ENCODE peak calls at places on chromosome 16, in ten cellular contexts. T, P, D, L, Z, H, S, A, Y and N are unnamed samples.

GRCh38 chr16:88856122-88856827 is 472 bp downstream of the GALNS start:
- DNase-seq in T (no peak), P (no peak), D (no peak), L (peak), Z (no peak), H (no peak), S (no peak), A (no peak), Y (no peak), N (peak)

GRCh38 chr16:24270721-24271120 is 14.6 kb downstream of the CACNG3 start:
- DNase-seq in T (no peak), P (no peak), D (no peak), L (no peak), Z (no peak), H (no peak), S (no peak), A (no peak), Y (no peak), N (peak)

GRCh38 chr16:56915311-56916105 is 16.4 kb upstream of the HERPUD1 start:
- DNase-seq in T (no peak), P (no peak), D (no peak), L (no peak), Z (no peak), H (no peak), S (no peak), A (no peak), Y (no peak), N (no peak)

GRCh38 chr16:86919531-86920305 is 341.4 kb downstream of the FOXL1 start:
- DNase-seq in T (no peak), P (no peak), D (no peak), L (no peak), Z (no peak), H (no peak), S (no peak), A (no peak), Y (no peak), N (no peak)

GRCh38 chr16:85894266-85894665 is 4.7 kb upstream of the IRF8 start:
- DNase-seq in T (no peak), P (no peak), D (no peak), L (no peak), Z (no peak), H (no peak), S (no peak), A (peak), Y (no peak), N (peak)

GRCh38 chr16:4869147-4869790 is 22.0 kb downstream of the UBN1 start:
- DNase-seq in T (no peak), P (no peak), D (no peak), L (no peak), Z (no peak), H (no peak), S (peak), A (no peak), Y (no peak), N (no peak)

GRCh38 chr16:81921415-81921814 is 89.9 kb downstream of the SDR42E1 start:
- DNase-seq in T (no peak), P (no peak), D (no peak), L (no peak), Z (no peak), H (no peak), S (no peak), A (no peak), Y (no peak), N (no peak)

GRCh38 chr16:29663020-29663828 is at the start of gene SPN:
- DNase-seq in T (no peak), P (peak), D (no peak), L (peak), Z (no peak), H (no peak), S (no peak), A (no peak), Y (no peak), N (no peak)

GRCh38 chr16:11697319-11697718 is 29.1 kb downstream of the SNN start:
- DNase-seq in T (no peak), P (no peak), D (no peak), L (no peak), Z (no peak), H (no peak), S (no peak), A (no peak), Y (no peak), N (no peak)

GRCh38 chr16:1832831-1833454 is 5.9 kb downstream of the FAHD1 start:
- DNase-seq in T (no peak), P (no peak), D (no peak), L (no peak), Z (no peak), H (no peak), S (peak), A (no peak), Y (no peak), N (no peak)

GRCh38 chr16:75624921-75625334 is 1.8 kb upstream of the ADAT1 start:
- DNase-seq in T (no peak), P (no peak), D (no peak), L (no peak), Z (no peak), H (no peak), S (peak), A (no peak), Y (peak), N (peak)

GRCh38 chr16:13138528-13138927 is 237.1 kb downstream of the SHISA9 start:
- DNase-seq in T (no peak), P (no peak), D (no peak), L (no peak), Z (no peak), H (no peak), S (no peak), A (no peak), Y (no peak), N (no peak)

GRCh38 chr16:53773150-53773846 is 69.3 kb downstream of the FTO start:
- DNase-seq in T (no peak), P (no peak), D (no peak), L (peak), Z (peak), H (no peak), S (peak), A (peak), Y (peak), N (peak)

GRCh38 chr16:27708651-27709050 is 158.7 kb downstream of the KATNIP start:
- DNase-seq in T (no peak), P (no peak), D (no peak), L (no peak), Z (no peak), H (no peak), S (no peak), A (no peak), Y (no peak), N (no peak)

GRCh38 chr16:58264961-58265479 is 29.8 kb downstream of the PRSS54 start:
- DNase-seq in T (no peak), P (no peak), D (no peak), L (peak), Z (no peak), H (no peak), S (peak), A (peak), Y (peak), N (peak)

GRCh38 chr16:31216552-31217530 is at the start of gene PYDC1:
- DNase-seq in T (no peak), P (no peak), D (no peak), L (peak), Z (no peak), H (no peak), S (no peak), A (no peak), Y (no peak), N (peak)

GRCh38 chr16:66553223-66553622 is 847 bp downstream of the CKLF start:
- DNase-seq in T (no peak), P (no peak), D (no peak), L (peak), Z (no peak), H (no peak), S (no peak), A (peak), Y (peak), N (no peak)

GRCh38 chr16:4660454-4661007 is 32.8 kb upstream of the NUDT16L1 start:
- DNase-seq in T (peak), P (peak), D (peak), L (peak), Z (no peak), H (peak), S (peak), A (no peak), Y (no peak), N (no peak)

GRCh38 chr16:87855852-87856715 is 13.2 kb downstream of the SLC7A5 start:
- DNase-seq in T (no peak), P (no peak), D (no peak), L (no peak), Z (no peak), H (no peak), S (peak), A (peak), Y (no peak), N (no peak)

GRCh38 chr16:8533509-8533908 is 56.8 kb downstream of the TMEM114 start:
- DNase-seq in T (no peak), P (no peak), D (no peak), L (no peak), Z (no peak), H (no peak), S (no peak), A (no peak), Y (no peak), N (no peak)

GRCh38 chr16:88976359-88977027 is 514 bp downstream of the CBFA2T3 start:
- DNase-seq in T (no peak), P (no peak), D (no peak), L (no peak), Z (no peak), H (no peak), S (no peak), A (no peak), Y (no peak), N (no peak)